ENCODE peak calls at places on chromosome 19, in seven cellular contexts. Z is retinal pigment epithelial cell, X is cardiac fibroblast, E is pancreas, H is PC-3, V is esophagus squamous epithelium, I is psoas muscle. G is an unnamed sample.
A peak's percentile ranks its signal among the peaks of the same experiment; 100 is the strongest.

GRCh38 chr19:4866595-4867424 is 657 bp downstream of the PLIN3 start:
- DNase-seq in Z (no peak), I (peak; percentile 76), V (no peak), H (peak; percentile 42), E (peak; percentile 77), X (peak; percentile 45), G (peak; percentile 61)

GRCh38 chr19:39154626-39155100 is 29.1 kb downstream of the PAK4 start:
- DNase-seq in E (peak; percentile 94), Z (no peak), X (no peak), H (peak; percentile 75), V (no peak), I (no peak), G (no peak)

GRCh38 chr19:30001794-30002193 is 59.8 kb downstream of the URI1 start:
- DNase-seq in H (peak; percentile 2), E (no peak), I (no peak), Z (no peak), V (no peak), X (peak; percentile 18), G (no peak)

GRCh38 chr19:19258589-19259338 is 14.3 kb downstream of the TM6SF2 start:
- DNase-seq in I (no peak), V (no peak), H (no peak), X (no peak), E (peak; percentile 48), Z (no peak), G (no peak)

GRCh38 chr19:54674021-54674617 is 11.3 kb downstream of the LILRB4 start:
- DNase-seq in H (peak; percentile 75), X (peak; percentile 59), I (no peak), E (no peak), Z (no peak), V (no peak), G (no peak)

GRCh38 chr19:44748426-44749254 is at the start of gene BCL3:
- DNase-seq in I (peak; percentile 85), E (peak; percentile 77), V (no peak), H (peak; percentile 67), Z (no peak), X (no peak), G (peak; percentile 85)

GRCh38 chr19:9862897-9863296 is 27.8 kb downstream of the PIN1 start:
- DNase-seq in X (no peak), V (no peak), I (no peak), E (no peak), Z (no peak), H (no peak), G (no peak)

GRCh38 chr19:46818812-46819211 is 30.4 kb upstream of the SLC1A5 start:
- DNase-seq in E (no peak), H (peak; percentile 19), V (no peak), Z (no peak), I (no peak), X (peak; percentile 49), G (no peak)

GRCh38 chr19:50293263-50294004 is 35.7 kb downstream of the KCNC3 start:
- DNase-seq in X (no peak), H (no peak), I (no peak), E (no peak), V (no peak), Z (no peak), G (no peak)

GRCh38 chr19:29687244-29687896 is 22.1 kb downstream of the PLEKHF1 start:
- DNase-seq in V (no peak), Z (peak; percentile 42), X (peak; percentile 97), I (peak; percentile 90), E (no peak), H (peak; percentile 55), G (no peak)

GRCh38 chr19:3899531-3900294 is 19.2 kb downstream of the ATCAY start:
- DNase-seq in I (no peak), Z (peak; percentile 44), V (no peak), X (no peak), E (no peak), H (peak; percentile 4), G (no peak)

GRCh38 chr19:3024870-3025515 is 4.1 kb downstream of the TLE2 start:
- DNase-seq in V (no peak), I (no peak), H (no peak), Z (no peak), E (no peak), X (no peak), G (no peak)

GRCh38 chr19:50817941-50818858 is 5.4 kb downstream of the KLK1 start:
- DNase-seq in X (no peak), H (peak; percentile 59), I (peak; percentile 63), E (peak; percentile 96), Z (no peak), V (no peak), G (peak; percentile 85)

GRCh38 chr19:29370276-29370675 is 155.5 kb upstream of the VSTM2B start:
- DNase-seq in I (no peak), H (no peak), Z (no peak), V (no peak), E (no peak), X (no peak), G (no peak)

GRCh38 chr19:38989066-38989605 is 13.6 kb upstream of the FBXO17 start:
- DNase-seq in Z (no peak), H (peak; percentile 7), X (no peak), V (no peak), E (peak; percentile 56), I (no peak), G (no peak)

GRCh38 chr19:5150331-5150901 is 181.5 kb downstream of the KDM4B start:
- DNase-seq in I (no peak), H (no peak), X (no peak), V (no peak), Z (no peak), E (peak; percentile 65), G (peak; percentile 1)

GRCh38 chr19:11010041-11010440 is 49.2 kb downstream of the SMARCA4 start:
- DNase-seq in E (no peak), X (no peak), I (no peak), H (no peak), Z (no peak), V (no peak), G (no peak)

GRCh38 chr19:15779756-15780476 is 7.5 kb upstream of the OR10H5 start:
- DNase-seq in X (peak; percentile 3), H (peak; percentile 9), E (peak; percentile 85), I (peak; percentile 80), Z (no peak), V (no peak), G (no peak)
- TF ChIP-seq CTCF in X (no peak), H (no peak), E (no peak), I (no peak), Z (no peak), V (no peak), G (no peak)

GRCh38 chr19:1017906-1018305 is 3.0 kb downstream of the TMEM259 start:
- DNase-seq in X (no peak), Z (no peak), V (no peak), E (peak; percentile 69), I (peak; percentile 50), H (no peak), G (no peak)

GRCh38 chr19:1016647-1017114 is 4.2 kb downstream of the TMEM259 start:
- DNase-seq in Z (peak; percentile 80), E (peak; percentile 72), I (peak; percentile 72), V (no peak), X (peak; percentile 83), H (peak; percentile 33), G (no peak)

GRCh38 chr19:1018393-1018792 is 2.5 kb downstream of the TMEM259 start:
- DNase-seq in I (no peak), H (no peak), V (no peak), Z (no peak), E (no peak), X (no peak), G (no peak)

GRCh38 chr19:1015782-1016646 is 4.9 kb downstream of the TMEM259 start:
- DNase-seq in H (no peak), Z (no peak), V (no peak), I (peak; percentile 53), E (peak; percentile 71), X (no peak), G (no peak)

GRCh38 chr19:1017115-1017905 is 3.6 kb downstream of the TMEM259 start:
- DNase-seq in X (no peak), E (peak; percentile 90), H (peak; percentile 47), Z (no peak), V (no peak), I (peak; percentile 59), G (no peak)
- H3K4me3 ChIP-seq in X (peak overlapping the region; percentile 3), E (no peak overlapping the region), H (peak overlapping the region; percentile 47), Z (no peak overlapping the region), V (no peak overlapping the region), I (peak overlapping the region; percentile 88), G (peak overlapping the region; percentile 45)

GRCh38 chr19:40582467-40582866 is 5.8 kb downstream of the SHKBP1 start:
- DNase-seq in H (no peak), E (no peak), Z (no peak), I (no peak), V (no peak), X (no peak), G (no peak)

GRCh38 chr19:40583283-40583682 is 6.6 kb downstream of the SHKBP1 start:
- DNase-seq in E (no peak), I (no peak), V (no peak), H (no peak), Z (no peak), X (no peak), G (no peak)

GRCh38 chr19:40585677-40586422 is 9.2 kb downstream of the SHKBP1 start:
- DNase-seq in V (no peak), E (no peak), X (peak; percentile 95), Z (no peak), H (peak; percentile 33), I (no peak), G (no peak)

GRCh38 chr19:40585241-40585640 is 8.6 kb downstream of the SHKBP1 start:
- DNase-seq in I (no peak), H (no peak), Z (no peak), V (no peak), E (no peak), X (peak; percentile 28), G (no peak)

DNA sequence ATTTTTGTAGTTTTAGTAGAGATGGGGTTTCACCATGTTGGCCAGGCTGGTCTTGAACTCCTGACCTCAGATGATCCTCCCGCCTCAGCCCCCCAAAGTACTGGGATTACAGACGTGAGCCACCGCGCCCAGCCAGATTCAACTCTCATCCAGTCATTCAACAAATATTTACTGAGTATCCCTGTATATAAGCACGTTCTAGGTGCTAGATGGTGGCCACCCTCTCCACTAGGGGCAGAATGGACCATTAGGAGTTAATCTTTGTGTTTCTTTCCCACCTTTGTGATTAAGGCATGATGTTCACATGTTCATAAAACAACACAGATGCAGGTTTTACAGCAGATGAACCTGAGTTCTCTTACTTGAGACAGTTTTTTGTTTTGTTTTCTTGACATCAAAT is 7.3 kb downstream of the SHKBP1 start:
- DNase-seq in V (no peak), I (no peak), E (no peak), X (peak; percentile 36), H (peak; percentile 56), Z (no peak), G (no peak)
- TF ChIP-seq CTCF in V (no peak), I (no peak), E (no peak), X (peak; percentile 24), H (peak; percentile 56), Z (peak; percentile 57), G (peak; percentile 42)

GRCh38 chr19:41569481-41570150 is 6.3 kb upstream of the CEACAM21 start:
- DNase-seq in Z (no peak), E (no peak), I (no peak), X (no peak), H (no peak), V (no peak), G (no peak)
- H3K4me3 ChIP-seq in Z (no peak overlapping the region), E (no peak overlapping the region), I (no peak overlapping the region), X (no peak overlapping the region), H (no peak overlapping the region), V (no peak overlapping the region), G (no peak overlapping the region)